ENCODE peak calls at places on chromosomes 7 and 10, in nine cellular contexts. One of them, this sample, is unnamed.

GRCh38 chr7:77537136-77537594 is at the start of gene PTPN12:
- DNase-seq in right atrium auricular region: peak
- DNase-seq in K562: no peak
- DNase-seq in PC-3: no peak
- DNase-seq in astrocyte of the spinal cord: no peak
- DNase-seq in SK-N-SH: no peak
- DNase-seq in GM20000: no peak
- DNase-seq in GM23338: peak
- DNase-seq in AG09309: no peak
- DNase-seq in this sample: peak

GRCh38 chr7:97004931-97005763 is at the start of gene DLX6:
- DNase-seq in GM23338: peak
- DNase-seq in SK-N-SH: peak
- DNase-seq in AG09309: no peak
- DNase-seq in astrocyte of the spinal cord: no peak
- DNase-seq in PC-3: no peak
- DNase-seq in GM20000: peak
- DNase-seq in right atrium auricular region: no peak
- DNase-seq in K562: no peak
- DNase-seq in this sample: peak

GRCh38 chr10:85995791-85996190 is 370.8 kb downstream of the GRID1 start:
- DNase-seq in K562: peak
- DNase-seq in GM23338: peak
- DNase-seq in PC-3: peak
- DNase-seq in AG09309: no peak
- DNase-seq in SK-N-SH: peak
- DNase-seq in GM20000: peak
- DNase-seq in right atrium auricular region: no peak
- DNase-seq in astrocyte of the spinal cord: peak
- DNase-seq in this sample: no peak

GRCh38 chr10:75367098-75367497 is 34.5 kb downstream of the ZNF503 start:
- DNase-seq in PC-3: no peak
- DNase-seq in GM20000: no peak
- DNase-seq in GM23338: no peak
- DNase-seq in SK-N-SH: no peak
- DNase-seq in right atrium auricular region: no peak
- DNase-seq in AG09309: no peak
- DNase-seq in K562: no peak
- DNase-seq in astrocyte of the spinal cord: no peak
- DNase-seq in this sample: no peak

GRCh38 chr10:7030134-7030855 is 380.5 kb downstream of the SFMBT2 start:
- DNase-seq in SK-N-SH: no peak
- DNase-seq in K562: no peak
- DNase-seq in GM20000: no peak
- DNase-seq in GM23338: no peak
- DNase-seq in right atrium auricular region: no peak
- DNase-seq in astrocyte of the spinal cord: no peak
- DNase-seq in PC-3: no peak
- DNase-seq in AG09309: no peak
- DNase-seq in this sample: no peak

GRCh38 chr7:30038182-30038980 is 10.2 kb downstream of the PLEKHA8 start:
- DNase-seq in GM23338: no peak
- DNase-seq in astrocyte of the spinal cord: no peak
- DNase-seq in PC-3: no peak
- DNase-seq in K562: no peak
- DNase-seq in right atrium auricular region: no peak
- DNase-seq in AG09309: no peak
- DNase-seq in SK-N-SH: no peak
- DNase-seq in GM20000: no peak
- DNase-seq in this sample: no peak

GRCh38 chr7:116271161-116271979 is 61.0 kb downstream of the TES start:
- DNase-seq in SK-N-SH: no peak
- DNase-seq in K562: no peak
- DNase-seq in GM20000: no peak
- DNase-seq in AG09309: peak
- DNase-seq in astrocyte of the spinal cord: peak
- DNase-seq in PC-3: no peak
- DNase-seq in GM23338: no peak
- DNase-seq in right atrium auricular region: no peak
- DNase-seq in this sample: no peak

GRCh38 chr7:132750530-132751281 is 174.4 kb upstream of the PLXNA4 start:
- DNase-seq in SK-N-SH: no peak
- DNase-seq in GM23338: peak
- DNase-seq in astrocyte of the spinal cord: no peak
- DNase-seq in PC-3: no peak
- DNase-seq in K562: no peak
- DNase-seq in AG09309: no peak
- DNase-seq in GM20000: no peak
- DNase-seq in right atrium auricular region: no peak
- DNase-seq in this sample: no peak

GRCh38 chr7:43553999-43554398 is 28.9 kb upstream of the STK17A start:
- DNase-seq in PC-3: no peak
- DNase-seq in astrocyte of the spinal cord: peak
- DNase-seq in AG09309: no peak
- DNase-seq in SK-N-SH: no peak
- DNase-seq in GM20000: no peak
- DNase-seq in GM23338: no peak
- DNase-seq in K562: no peak
- DNase-seq in right atrium auricular region: no peak
- DNase-seq in this sample: no peak

GRCh38 chr10:12631216-12631615 is 281.9 kb downstream of the CAMK1D start:
- DNase-seq in AG09309: no peak
- DNase-seq in astrocyte of the spinal cord: no peak
- DNase-seq in GM20000: no peak
- DNase-seq in GM23338: no peak
- DNase-seq in K562: no peak
- DNase-seq in SK-N-SH: no peak
- DNase-seq in right atrium auricular region: peak
- DNase-seq in PC-3: no peak
- DNase-seq in this sample: no peak

GRCh38 chr7:66720571-66720970 is 20.0 kb upstream of the RABGEF1 start:
- DNase-seq in SK-N-SH: no peak
- DNase-seq in PC-3: no peak
- DNase-seq in astrocyte of the spinal cord: no peak
- DNase-seq in AG09309: no peak
- DNase-seq in GM20000: peak
- DNase-seq in K562: no peak
- DNase-seq in right atrium auricular region: no peak
- DNase-seq in GM23338: no peak
- DNase-seq in this sample: no peak

GRCh38 chr10:69863580-69863979 is 61.9 kb downstream of the COL13A1 start:
- DNase-seq in K562: no peak
- DNase-seq in astrocyte of the spinal cord: peak
- DNase-seq in SK-N-SH: no peak
- DNase-seq in PC-3: peak
- DNase-seq in right atrium auricular region: no peak
- DNase-seq in GM20000: no peak
- DNase-seq in GM23338: no peak
- DNase-seq in AG09309: no peak
- DNase-seq in this sample: no peak

GRCh38 chr10:91551856-91552255 is 81.0 kb downstream of the PPP1R3C start:
- DNase-seq in GM23338: peak
- DNase-seq in GM20000: peak
- DNase-seq in SK-N-SH: peak
- DNase-seq in PC-3: peak
- DNase-seq in AG09309: peak
- DNase-seq in K562: peak
- DNase-seq in right atrium auricular region: peak
- DNase-seq in astrocyte of the spinal cord: peak
- DNase-seq in this sample: no peak

DNA sequence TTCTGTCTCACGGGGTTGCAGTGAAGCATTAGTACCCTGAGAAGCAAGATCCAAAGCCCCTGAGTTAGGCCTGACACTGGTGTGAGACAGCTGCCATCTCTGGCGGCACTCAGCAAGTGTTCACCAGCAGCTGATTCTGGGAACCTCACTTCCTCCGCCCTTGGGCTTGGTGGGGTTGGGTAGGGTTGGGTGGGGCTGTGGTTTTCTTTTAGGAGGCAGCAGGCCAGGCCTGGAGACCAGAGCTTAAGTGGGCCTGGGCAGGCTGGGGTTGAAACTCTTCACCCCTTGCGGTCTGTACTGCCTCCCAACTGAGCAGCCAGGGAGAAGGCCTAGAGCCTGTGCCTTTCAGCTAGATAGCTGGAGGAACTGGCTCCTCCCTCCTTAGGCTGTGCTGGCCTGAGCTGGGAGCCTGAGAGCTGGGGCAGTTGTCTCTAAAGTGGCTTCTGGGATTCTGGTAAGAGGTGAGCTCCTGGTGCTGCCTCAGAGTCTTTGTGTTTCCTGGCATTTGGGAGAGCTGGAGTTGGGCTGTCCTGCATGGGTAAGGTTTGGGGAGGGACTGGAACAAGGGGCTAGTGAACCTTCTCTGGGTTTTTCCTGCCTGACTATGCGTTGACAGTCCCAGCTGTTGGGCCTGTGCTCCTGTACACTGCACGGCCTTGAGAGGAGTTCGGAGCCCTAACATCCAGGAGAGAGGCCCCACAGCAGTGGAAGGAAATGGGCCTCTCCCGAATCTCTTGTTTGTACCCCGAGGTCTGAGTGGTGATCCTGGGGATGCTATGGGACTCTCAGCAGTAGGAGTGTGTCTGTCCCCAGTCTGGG is 5.1 kb downstream of the TSPAN14 start:
- DNase-seq in GM20000: peak
- DNase-seq in GM23338: peak
- DNase-seq in K562: peak
- DNase-seq in astrocyte of the spinal cord: peak
- DNase-seq in right atrium auricular region: peak
- DNase-seq in PC-3: no peak
- DNase-seq in SK-N-SH: peak
- DNase-seq in AG09309: peak
- DNase-seq in this sample: no peak
- TF ChIP-seq CTCF in GM20000: no peak
- TF ChIP-seq CTCF in GM23338: no peak
- TF ChIP-seq CTCF in K562: peak
- TF ChIP-seq CTCF in astrocyte of the spinal cord: peak
- TF ChIP-seq CTCF in right atrium auricular region: peak
- TF ChIP-seq CTCF in PC-3: no peak
- TF ChIP-seq CTCF in SK-N-SH: no peak
- TF ChIP-seq CTCF in AG09309: no peak
- TF ChIP-seq CTCF in this sample: no peak

DNA sequence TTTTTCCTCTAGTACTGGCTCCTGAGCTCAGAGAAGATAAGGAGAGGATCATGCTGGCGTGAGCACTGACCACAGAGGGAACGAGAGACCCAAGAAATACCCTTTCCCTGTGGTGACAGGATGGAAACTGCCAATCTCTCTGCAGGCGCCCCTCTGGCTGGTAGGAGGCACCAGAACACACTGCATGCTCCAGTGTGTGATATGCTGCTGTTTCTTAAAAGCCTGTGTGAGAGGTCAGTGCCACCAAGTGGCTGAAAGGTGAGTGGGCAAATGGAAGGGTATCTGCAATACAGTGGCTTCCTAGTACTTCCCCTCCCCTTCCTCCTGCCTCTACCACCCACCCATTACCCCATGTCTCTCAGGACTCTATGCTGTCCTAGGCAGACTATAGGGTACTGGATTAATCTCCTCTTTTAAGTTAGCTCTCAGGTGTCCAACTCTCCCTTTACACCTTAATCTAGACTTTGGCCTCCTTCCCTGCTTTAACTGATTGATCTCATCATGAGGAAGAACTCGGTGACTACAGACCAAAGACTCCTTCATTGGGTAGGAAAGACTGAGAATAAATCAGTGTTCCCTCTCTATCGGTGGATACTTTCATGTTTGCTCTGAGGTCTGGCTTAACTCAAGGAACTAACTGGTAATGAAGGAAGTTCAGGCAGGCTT is 283.6 kb downstream of the ADRA2A start:
- DNase-seq in K562: peak
- DNase-seq in right atrium auricular region: no peak
- DNase-seq in GM20000: peak
- DNase-seq in astrocyte of the spinal cord: no peak
- DNase-seq in AG09309: no peak
- DNase-seq in SK-N-SH: peak
- DNase-seq in GM23338: peak
- DNase-seq in PC-3: peak
- DNase-seq in this sample: no peak
- TF ChIP-seq CTCF in K562: peak
- TF ChIP-seq CTCF in right atrium auricular region: peak
- TF ChIP-seq CTCF in GM20000: peak
- TF ChIP-seq CTCF in astrocyte of the spinal cord: peak
- TF ChIP-seq CTCF in AG09309: peak
- TF ChIP-seq CTCF in SK-N-SH: no peak
- TF ChIP-seq CTCF in GM23338: peak
- TF ChIP-seq CTCF in PC-3: peak
- TF ChIP-seq CTCF in this sample: peak

GRCh38 chr7:149670288-149670687 is 103.1 kb downstream of the ZNF467 start:
- DNase-seq in GM23338: no peak
- DNase-seq in astrocyte of the spinal cord: peak
- DNase-seq in right atrium auricular region: peak
- DNase-seq in SK-N-SH: peak
- DNase-seq in K562: no peak
- DNase-seq in GM20000: no peak
- DNase-seq in PC-3: peak
- DNase-seq in AG09309: no peak
- DNase-seq in this sample: no peak

GRCh38 chr7:149664666-149665065 is 108.7 kb downstream of the ZNF467 start:
- DNase-seq in PC-3: no peak
- DNase-seq in AG09309: no peak
- DNase-seq in right atrium auricular region: no peak
- DNase-seq in GM23338: no peak
- DNase-seq in astrocyte of the spinal cord: no peak
- DNase-seq in SK-N-SH: no peak
- DNase-seq in GM20000: no peak
- DNase-seq in K562: no peak
- DNase-seq in this sample: no peak

GRCh38 chr7:149673006-149673405 is 100.4 kb downstream of the ZNF467 start:
- DNase-seq in GM20000: no peak
- DNase-seq in PC-3: no peak
- DNase-seq in K562: no peak
- DNase-seq in astrocyte of the spinal cord: no peak
- DNase-seq in GM23338: no peak
- DNase-seq in right atrium auricular region: no peak
- DNase-seq in SK-N-SH: no peak
- DNase-seq in AG09309: no peak
- DNase-seq in this sample: no peak

GRCh38 chr7:149666360-149666905 is 107.0 kb downstream of the ZNF467 start:
- DNase-seq in K562: no peak
- DNase-seq in PC-3: peak
- DNase-seq in GM20000: no peak
- DNase-seq in astrocyte of the spinal cord: no peak
- DNase-seq in AG09309: no peak
- DNase-seq in right atrium auricular region: no peak
- DNase-seq in SK-N-SH: no peak
- DNase-seq in GM23338: no peak
- DNase-seq in this sample: no peak

GRCh38 chr7:149669121-149669818 is 104.1 kb downstream of the ZNF467 start:
- DNase-seq in SK-N-SH: no peak
- DNase-seq in GM20000: no peak
- DNase-seq in astrocyte of the spinal cord: peak
- DNase-seq in K562: peak
- DNase-seq in right atrium auricular region: no peak
- DNase-seq in GM23338: peak
- DNase-seq in PC-3: peak
- DNase-seq in AG09309: no peak
- DNase-seq in this sample: no peak
- TF ChIP-seq CTCF in SK-N-SH: peak
- TF ChIP-seq CTCF in GM20000: no peak
- TF ChIP-seq CTCF in astrocyte of the spinal cord: peak
- TF ChIP-seq CTCF in K562: peak
- TF ChIP-seq CTCF in right atrium auricular region: peak
- TF ChIP-seq CTCF in GM23338: peak
- TF ChIP-seq CTCF in PC-3: peak
- TF ChIP-seq CTCF in AG09309: peak
- TF ChIP-seq CTCF in this sample: peak

GRCh38 chr7:125338110-125338509 is 408.5 kb upstream of the POT1 start:
- DNase-seq in AG09309: no peak
- DNase-seq in SK-N-SH: no peak
- DNase-seq in K562: no peak
- DNase-seq in astrocyte of the spinal cord: no peak
- DNase-seq in right atrium auricular region: no peak
- DNase-seq in GM23338: no peak
- DNase-seq in GM20000: no peak
- DNase-seq in PC-3: no peak
- DNase-seq in this sample: no peak
- TF ChIP-seq CTCF in AG09309: no peak
- TF ChIP-seq CTCF in SK-N-SH: no peak
- TF ChIP-seq CTCF in K562: no peak
- TF ChIP-seq CTCF in astrocyte of the spinal cord: no peak
- TF ChIP-seq CTCF in right atrium auricular region: no peak
- TF ChIP-seq CTCF in GM23338: no peak
- TF ChIP-seq CTCF in GM20000: no peak
- TF ChIP-seq CTCF in PC-3: no peak
- TF ChIP-seq CTCF in this sample: no peak

This sample was measured in D721Med.